ENCODE peak calls at places on chromosomes 16 and 17, in four cellular contexts. One of them, this sample, is unnamed.
A peak's percentile ranks its signal among the peaks of the same experiment; 100 is the strongest.

GRCh38 chr17:73533127-73533526 is 111.1 kb downstream of the SDK2 start:
- DNase-seq in A549: no peak
- DNase-seq in GM23338: no peak
- DNase-seq in HepG2: no peak
- DNase-seq in this sample: no peak

GRCh38 chr16:62821771-62822170 is 785.5 kb upstream of the CDH8 start:
- DNase-seq in GM23338: no peak
- DNase-seq in A549: no peak
- DNase-seq in HepG2: no peak
- DNase-seq in this sample: no peak

GRCh38 chr17:8949061-8949622 is 16.4 kb downstream of the PIK3R5 start:
- DNase-seq in GM23338: no peak
- DNase-seq in A549: no peak
- DNase-seq in HepG2: no peak
- DNase-seq in this sample: no peak

GRCh38 chr16:27326738-27327585 is 13.2 kb downstream of the IL4R start:
- DNase-seq in GM23338: peak; percentile 89
- DNase-seq in HepG2: peak; percentile 81
- DNase-seq in A549: peak; percentile 81
- DNase-seq in this sample: no peak

GRCh38 chr17:34581446-34582184 is 2.2 kb downstream of the TMEM132E start:
- DNase-seq in HepG2: no peak
- DNase-seq in A549: no peak
- DNase-seq in GM23338: peak; percentile 53
- DNase-seq in this sample: no peak

GRCh38 chr16:72913551-72913950 is 134.4 kb downstream of the ZFHX3 start:
- DNase-seq in A549: no peak
- DNase-seq in GM23338: no peak
- DNase-seq in HepG2: no peak
- DNase-seq in this sample: no peak

GRCh38 chr16:73601911-73602310 is 554.0 kb upstream of the ZFHX3 start:
- DNase-seq in GM23338: no peak
- DNase-seq in HepG2: no peak
- DNase-seq in A549: no peak
- DNase-seq in this sample: no peak

GRCh38 chr17:32477220-32477619 is 9.6 kb upstream of the CDK5R1 start:
- DNase-seq in GM23338: no peak
- DNase-seq in A549: no peak
- DNase-seq in HepG2: no peak
- DNase-seq in this sample: no peak

GRCh38 chr17:82300707-82301270 is 16.6 kb downstream of the CD7 start:
- DNase-seq in HepG2: no peak
- DNase-seq in A549: peak; percentile 68
- DNase-seq in GM23338: peak; percentile 79
- DNase-seq in this sample: no peak

GRCh38 chr16:78388920-78389564 is 289.6 kb downstream of the WWOX start:
- DNase-seq in A549: no peak
- DNase-seq in GM23338: no peak
- DNase-seq in HepG2: no peak
- DNase-seq in this sample: peak; percentile 64

GRCh38 chr17:17837966-17838962 is 1.5 kb upstream of the SREBF1 start:
- DNase-seq in A549: peak; percentile 85
- DNase-seq in HepG2: peak; percentile 57
- DNase-seq in GM23338: peak; percentile 95
- DNase-seq in this sample: peak; percentile 53

GRCh38 chr17:19502517-19502916 is 31.1 kb upstream of the SLC47A1 start:
- DNase-seq in A549: no peak
- DNase-seq in HepG2: no peak
- DNase-seq in GM23338: no peak
- DNase-seq in this sample: no peak

GRCh38 chr16:18979936-18980335 is 3.8 kb upstream of the TMC7 start:
- DNase-seq in GM23338: no peak
- DNase-seq in HepG2: no peak
- DNase-seq in A549: no peak
- DNase-seq in this sample: no peak

GRCh38 chr17:39082482-39082881 is 69.0 kb downstream of the PLXDC1 start:
- DNase-seq in A549: no peak
- DNase-seq in HepG2: no peak
- DNase-seq in GM23338: no peak
- DNase-seq in this sample: no peak

GRCh38 chr16:85092851-85093250 is 19.4 kb downstream of the CIBAR2 start:
- DNase-seq in HepG2: no peak
- DNase-seq in GM23338: no peak
- DNase-seq in A549: no peak
- DNase-seq in this sample: no peak

GRCh38 chr17:7389924-7390910 is 4.1 kb downstream of the PLSCR3 start:
- DNase-seq in GM23338: no peak
- DNase-seq in A549: no peak
- DNase-seq in HepG2: no peak
- DNase-seq in this sample: no peak

GRCh38 chr17:75494326-75494877 is 20.9 kb downstream of the CASKIN2 start:
- DNase-seq in A549: no peak
- DNase-seq in GM23338: no peak
- DNase-seq in HepG2: no peak
- DNase-seq in this sample: no peak

GRCh38 chr17:72362466-72363335 is 241.9 kb downstream of the SOX9 start:
- DNase-seq in GM23338: no peak
- DNase-seq in A549: peak; percentile 55
- DNase-seq in HepG2: peak; percentile 85
- DNase-seq in this sample: no peak

GRCh38 chr17:48597775-48598631 is 4.4 kb upstream of the HOXB5 start:
- DNase-seq in HepG2: no peak
- DNase-seq in GM23338: peak; percentile 65
- DNase-seq in A549: no peak
- DNase-seq in this sample: no peak

GRCh38 chr16:89355686-89356085 is 134.7 kb downstream of the ANKRD11 start:
- DNase-seq in A549: no peak
- DNase-seq in GM23338: no peak
- DNase-seq in HepG2: no peak
- DNase-seq in this sample: no peak

GRCh38 chr16:49466529-49466831 is 92.9 kb downstream of the C16orf78 start:
- DNase-seq in HepG2: no peak
- DNase-seq in A549: no peak
- DNase-seq in GM23338: no peak
- DNase-seq in this sample: no peak

GRCh38 chr17:27268394-27269085 is 25.4 kb upstream of the WSB1 start:
- DNase-seq in HepG2: no peak
- DNase-seq in GM23338: no peak
- DNase-seq in A549: no peak
- DNase-seq in this sample: no peak

GRCh38 chr16:2341456-2342447 is 1.2 kb upstream of the ABCA3 start:
- DNase-seq in HepG2: no peak
- DNase-seq in GM23338: peak; percentile 73
- DNase-seq in A549: no peak
- DNase-seq in this sample: no peak

GRCh38 chr17:19306160-19307111 is 56.1 kb downstream of the B9D1 start:
- DNase-seq in A549: no peak
- DNase-seq in HepG2: peak; percentile 67
- DNase-seq in GM23338: no peak
- DNase-seq in this sample: no peak

GRCh38 chr16:6558661-6559060 is 774.0 kb upstream of the RBFOX1 start:
- DNase-seq in HepG2: no peak
- DNase-seq in A549: no peak
- DNase-seq in GM23338: peak; percentile 38
- DNase-seq in this sample: no peak

GRCh38 chr17:79007504-79008381 is 1.8 kb downstream of the CANT1 start:
- DNase-seq in HepG2: no peak
- DNase-seq in GM23338: no peak
- DNase-seq in A549: no peak
- DNase-seq in this sample: no peak
- TF ChIP-seq JUNB in HepG2: no peak
- TF ChIP-seq JUNB in GM23338: no peak
- TF ChIP-seq JUNB in A549: no peak
- TF ChIP-seq JUNB in this sample: no peak

GRCh38 chr17:42535400-42536047 is 517 bp upstream of the NAGLU start:
- DNase-seq in GM23338: no peak
- DNase-seq in A549: no peak
- DNase-seq in HepG2: no peak
- DNase-seq in this sample: peak; percentile 49

GRCh38 chr17:42536048-42536371 is at the start of gene NAGLU:
- DNase-seq in A549: peak; percentile 91
- DNase-seq in HepG2: peak; percentile 89
- DNase-seq in GM23338: peak; percentile 94
- DNase-seq in this sample: peak; percentile 100

GRCh38 chr17:42537826-42538451 is 1.9 kb downstream of the NAGLU start:
- DNase-seq in HepG2: no peak
- DNase-seq in GM23338: no peak
- DNase-seq in A549: no peak
- DNase-seq in this sample: peak; percentile 4

GRCh38 chr17:42537156-42537805 is 1.2 kb downstream of the NAGLU start:
- DNase-seq in HepG2: no peak
- DNase-seq in GM23338: no peak
- DNase-seq in A549: no peak
- DNase-seq in this sample: no peak

DNA sequence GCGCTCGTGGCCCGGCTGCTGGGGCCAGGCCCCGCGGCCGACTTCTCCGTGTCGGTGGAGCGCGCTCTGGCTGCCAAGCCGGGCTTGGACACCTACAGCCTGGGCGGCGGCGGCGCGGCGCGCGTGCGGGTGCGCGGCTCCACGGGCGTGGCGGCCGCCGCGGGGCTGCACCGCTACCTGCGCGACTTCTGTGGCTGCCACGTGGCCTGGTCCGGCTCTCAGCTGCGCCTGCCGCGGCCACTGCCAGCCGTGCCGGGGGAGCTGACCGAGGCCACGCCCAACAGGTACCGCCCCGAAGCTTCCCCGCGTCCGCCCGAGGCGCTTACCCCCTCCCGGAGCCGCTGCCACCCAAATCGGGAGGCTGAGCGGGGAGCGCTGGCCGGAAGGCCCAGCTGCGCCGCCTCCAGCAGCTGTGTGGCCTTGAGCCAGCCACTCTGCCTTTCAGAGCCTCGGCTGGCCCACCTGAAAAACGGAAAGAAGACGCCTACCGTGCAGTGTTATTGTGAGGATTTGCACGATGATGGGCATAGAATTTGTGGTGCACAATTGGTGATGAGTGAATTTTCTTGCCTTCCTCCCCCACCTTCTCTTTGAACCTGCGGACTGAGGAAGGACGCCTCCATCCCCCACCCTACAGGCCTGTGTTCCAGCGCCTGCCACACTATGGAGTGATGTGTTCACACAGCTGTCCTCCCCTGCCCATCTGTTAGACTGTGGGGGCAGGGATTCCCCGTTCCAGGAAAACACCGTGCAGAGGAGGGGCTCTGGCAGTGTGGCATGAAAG is 523 bp downstream of the NAGLU start:
- DNase-seq in GM23338: peak; percentile 90
- DNase-seq in A549: peak; percentile 81
- DNase-seq in HepG2: peak; percentile 86
- DNase-seq in this sample: peak; percentile 93
- TF ChIP-seq JUNB in GM23338: no peak
- TF ChIP-seq JUNB in A549: no peak
- TF ChIP-seq JUNB in HepG2: no peak
- TF ChIP-seq JUNB in this sample: no peak

GRCh38 chr16:593406-593805 is 3.5 kb downstream of the RAB40C start:
- DNase-seq in GM23338: no peak
- DNase-seq in A549: no peak
- DNase-seq in HepG2: no peak
- DNase-seq in this sample: no peak
- TF ChIP-seq JUNB in GM23338: no peak
- TF ChIP-seq JUNB in A549: no peak
- TF ChIP-seq JUNB in HepG2: no peak
- TF ChIP-seq JUNB in this sample: no peak

GRCh38 chr16:66695935-66696668 is 441 bp downstream of the CMTM4 start:
- DNase-seq in A549: peak; percentile 24
- DNase-seq in HepG2: no peak
- DNase-seq in GM23338: peak; percentile 68
- DNase-seq in this sample: peak; percentile 75
- TF ChIP-seq JUNB in A549: no peak
- TF ChIP-seq JUNB in HepG2: no peak
- TF ChIP-seq JUNB in GM23338: no peak
- TF ChIP-seq JUNB in this sample: no peak

GRCh38 chr17:56034120-56034757 is 119.0 kb upstream of the ANKFN1 start:
- DNase-seq in GM23338: no peak
- DNase-seq in HepG2: no peak
- DNase-seq in A549: no peak
- DNase-seq in this sample: no peak
- TF ChIP-seq JUNB in GM23338: no peak
- TF ChIP-seq JUNB in HepG2: no peak
- TF ChIP-seq JUNB in A549: no peak
- TF ChIP-seq JUNB in this sample: no peak

DNA sequence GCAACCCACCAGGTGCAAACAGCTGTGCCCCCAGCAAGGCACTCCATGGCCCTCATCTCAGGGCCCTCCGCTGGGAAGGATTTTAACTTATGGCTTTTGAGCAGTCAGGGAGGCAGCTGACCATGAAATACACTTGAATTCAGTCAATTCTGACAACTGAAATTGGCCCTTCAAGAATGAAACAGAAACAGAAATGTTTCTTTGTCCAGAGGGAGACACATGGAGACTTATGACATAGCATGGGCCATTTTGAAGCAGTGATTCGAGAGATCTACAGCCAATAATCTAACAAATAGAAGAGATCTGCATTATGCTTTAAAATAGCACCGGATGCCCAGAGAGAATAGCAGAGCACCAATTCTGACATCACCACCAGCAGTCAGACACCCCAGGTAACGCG is 7.5 kb downstream of the CACNG1 start:
- DNase-seq in HepG2: no peak
- DNase-seq in A549: no peak
- DNase-seq in GM23338: no peak
- DNase-seq in this sample: no peak
- TF ChIP-seq JUNB in HepG2: no peak
- TF ChIP-seq JUNB in A549: no peak
- TF ChIP-seq JUNB in GM23338: no peak
- TF ChIP-seq JUNB in this sample: no peak

GRCh38 chr17:1366234-1366633 is 33.8 kb downstream of the YWHAE start:
- DNase-seq in A549: no peak
- DNase-seq in HepG2: no peak
- DNase-seq in GM23338: peak; percentile 18
- DNase-seq in this sample: no peak

GRCh38 chr17:1365445-1366039 is 34.5 kb downstream of the YWHAE start:
- DNase-seq in HepG2: peak; percentile 70
- DNase-seq in A549: peak; percentile 87
- DNase-seq in GM23338: peak; percentile 92
- DNase-seq in this sample: peak; percentile 40

GRCh38 chr17:1360975-1361374 is 39.0 kb downstream of the YWHAE start:
- DNase-seq in A549: no peak
- DNase-seq in GM23338: peak; percentile 15
- DNase-seq in HepG2: no peak
- DNase-seq in this sample: no peak

GRCh38 chr17:1362964-1363363 is 37.1 kb downstream of the YWHAE start:
- DNase-seq in GM23338: no peak
- DNase-seq in A549: no peak
- DNase-seq in HepG2: no peak
- DNase-seq in this sample: no peak

GRCh38 chr17:1362065-1362848 is 37.8 kb downstream of the YWHAE start:
- DNase-seq in HepG2: no peak
- DNase-seq in GM23338: no peak
- DNase-seq in A549: no peak
- DNase-seq in this sample: no peak
- TF ChIP-seq JUNB in HepG2: no peak
- TF ChIP-seq JUNB in GM23338: no peak
- TF ChIP-seq JUNB in A549: no peak
- TF ChIP-seq JUNB in this sample: no peak

GRCh38 chr16:50520451-50521245 is 27.5 kb upstream of the NKD1 start:
- DNase-seq in HepG2: peak; percentile 99
- DNase-seq in GM23338: no peak
- DNase-seq in A549: no peak
- DNase-seq in this sample: no peak
- TF ChIP-seq JUNB in HepG2: no peak
- TF ChIP-seq JUNB in GM23338: no peak
- TF ChIP-seq JUNB in A549: no peak
- TF ChIP-seq JUNB in this sample: no peak

This sample was measured in K562.